ENCODE peak calls at places on chromosomes 4 and X, in six cellular contexts. Y is suprapubic skin, Z is GM12891, A is HCT116, H is K562, P is sigmoid colon. L is an unnamed sample.

GRCh38 chr4:1208970-1209704 is 36.8 kb upstream of the SPON2 start:
- DNase-seq in Y (peak; percentile 65), Z (no peak), A (no peak), H (no peak), P (peak; percentile 73), L (no peak)

GRCh38 chrX:41240504-41240903 is 93.5 kb upstream of the DDX3X start:
- DNase-seq in Y (no peak), Z (no peak), A (no peak), H (no peak), P (no peak), L (no peak)

GRCh38 chrX:97310373-97310772 is 426.7 kb downstream of the RPA4 start:
- DNase-seq in Y (no peak), Z (no peak), A (no peak), H (peak; percentile 3), P (no peak), L (no peak)

GRCh38 chrX:48918303-48918643 is 551 bp downstream of the PIM2 start:
- DNase-seq in Y (no peak), Z (no peak), A (no peak), H (no peak), P (no peak), L (no peak)

GRCh38 chrX:11341274-11342256 is 48.4 kb downstream of the AMELX start:
- DNase-seq in Y (peak; percentile 83), Z (no peak), A (no peak), H (peak; percentile 86), P (peak; percentile 82), L (peak; percentile 90)

GRCh38 chr4:64359496-64359895 is 49.8 kb downstream of the TECRL start:
- DNase-seq in Y (no peak), Z (no peak), A (no peak), H (no peak), P (no peak), L (no peak)

GRCh38 chr4:84750260-84750955 is 167.5 kb downstream of the CDS1 start:
- DNase-seq in Y (no peak), Z (peak; percentile 16), A (peak; percentile 12), H (peak; percentile 47), P (no peak), L (no peak)

GRCh38 chr4:167100120-167100519 is 134.2 kb downstream of the SPOCK3 start:
- DNase-seq in Y (no peak), Z (no peak), A (no peak), H (no peak), P (no peak), L (no peak)

GRCh38 chr4:87465739-87466366 is 43.5 kb downstream of the NUDT9 start:
- DNase-seq in Y (no peak), Z (no peak), A (peak; percentile 38), H (peak; percentile 60), P (no peak), L (no peak)

GRCh38 chr4:40843696-40844095 is 93.9 kb downstream of the NSUN7 start:
- DNase-seq in Y (no peak), Z (no peak), A (no peak), H (peak; percentile 21), P (peak; percentile 7), L (no peak)

GRCh38 chr4:176755001-176755400 is 37.7 kb downstream of the VEGFC start:
- DNase-seq in Y (no peak), Z (no peak), A (no peak), H (no peak), P (no peak), L (no peak)

GRCh38 chrX:100297732-100298131 is 112.3 kb downstream of the PCDH19 start:
- DNase-seq in Y (no peak), Z (no peak), A (no peak), H (no peak), P (no peak), L (no peak)

GRCh38 chr4:102826890-102827673 is at the start of gene UBE2D3:
- DNase-seq in Y (peak; percentile 98), Z (peak; percentile 30), A (peak; percentile 92), H (peak; percentile 94), P (peak; percentile 99), L (peak; percentile 98)
- TF ChIP-seq POLR2A in Y (peak; percentile 95), Z (no peak), A (peak; percentile 67), H (peak; percentile 94), P (peak; percentile 59), L (peak; percentile 88)

GRCh38 chr4:48906283-48907173 is at the start of gene OCIAD2:
- DNase-seq in Y (peak; percentile 68), Z (peak; percentile 71), A (peak; percentile 55), H (no peak), P (peak; percentile 69), L (no peak)
- TF ChIP-seq POLR2AphosphoS5 in Y (no peak), Z (peak; percentile 57), A (peak; percentile 81), H (no peak), P (peak; percentile 28), L (peak; percentile 12)

DNA sequence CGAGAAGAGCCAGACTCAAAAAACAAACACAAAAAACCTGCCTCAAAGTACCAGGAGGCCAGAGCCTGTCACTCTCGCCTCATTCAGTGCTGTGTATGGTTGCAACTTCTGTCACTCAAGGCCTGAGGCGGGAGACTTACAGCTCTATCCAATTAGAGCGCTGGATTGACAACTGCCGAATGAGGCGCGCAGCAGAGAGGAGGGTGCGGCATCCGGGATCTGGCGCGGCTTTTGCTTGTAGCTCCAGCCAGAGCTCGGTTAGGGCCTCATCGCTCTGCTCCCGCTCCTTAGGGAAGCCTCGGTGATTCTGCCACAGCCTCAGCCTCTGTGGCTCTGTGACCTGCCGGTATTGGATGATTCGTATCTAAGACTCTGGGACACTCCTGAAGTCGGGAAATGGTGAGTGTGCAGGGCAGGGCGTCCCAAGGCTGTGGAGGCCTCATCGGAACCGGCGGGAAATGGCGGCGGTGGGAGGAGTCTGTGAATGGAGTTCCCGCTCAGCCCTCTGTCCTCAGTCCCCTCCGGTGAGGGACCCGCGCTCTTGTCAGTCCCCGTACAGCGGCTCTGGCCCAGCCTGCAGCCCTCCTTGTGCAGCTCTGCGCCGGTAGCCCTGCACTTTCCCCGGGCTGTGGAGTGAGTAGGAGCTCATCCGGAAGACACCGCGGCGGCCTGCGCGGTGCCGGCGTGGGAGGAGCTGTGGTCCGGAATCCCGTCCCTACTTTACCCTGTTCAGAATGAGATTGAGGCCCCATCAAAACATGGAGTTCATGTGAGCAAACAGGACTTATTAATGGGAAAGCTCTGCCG is at the start of gene ZNF718:
- DNase-seq in Y (peak; percentile 96), Z (peak; percentile 76), A (no peak), H (peak; percentile 92), P (peak; percentile 97), L (peak; percentile 98)
- TF ChIP-seq POLR2A in Y (peak; percentile 55), Z (peak; percentile 95), A (no peak), H (peak; percentile 92), P (peak; percentile 72), L (no peak)

GRCh38 chrX:28876901-28877300 is 289.7 kb downstream of the IL1RAPL1 start:
- DNase-seq in Y (no peak), Z (no peak), A (no peak), H (no peak), P (no peak), L (no peak)
- TF ChIP-seq POLR2AphosphoS5 in Y (no peak), Z (no peak), A (no peak), H (no peak), P (no peak), L (no peak)

DNA sequence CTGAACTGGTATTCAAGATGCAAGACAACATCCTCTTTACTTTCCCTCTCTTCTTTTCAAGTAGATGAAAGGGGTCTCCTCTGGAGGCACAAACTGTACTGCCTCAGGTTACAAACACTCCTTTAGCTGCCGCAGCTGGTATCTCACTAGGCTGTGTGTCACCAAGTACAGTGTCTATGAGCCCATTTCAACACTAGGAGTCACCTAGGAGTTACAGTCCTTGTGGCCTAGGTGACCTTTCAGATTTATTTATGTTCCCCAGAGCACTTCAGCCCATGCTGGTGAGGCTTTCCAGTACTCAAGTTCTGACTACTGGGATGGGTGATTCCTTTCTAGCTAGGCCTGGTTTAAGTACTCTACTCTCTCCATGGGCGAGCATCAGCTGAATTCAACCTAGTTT is 32.4 kb upstream of the TMLHE start:
- DNase-seq in Y (no peak), Z (no peak), A (no peak), H (no peak), P (no peak), L (no peak)
- TF ChIP-seq POLR2A in Y (no peak), Z (no peak), A (no peak), H (no peak), P (no peak), L (no peak)

GRCh38 chr4:74121643-74122579 is 22.9 kb upstream of the CXCL2 start:
- DNase-seq in Y (no peak), Z (no peak), A (no peak), H (no peak), P (no peak), L (no peak)

GRCh38 chr4:74123065-74123728 is 24.2 kb upstream of the CXCL2 start:
- DNase-seq in Y (no peak), Z (no peak), A (no peak), H (no peak), P (no peak), L (no peak)

GRCh38 chr4:74125072-74125471 is 26.1 kb upstream of the CXCL2 start:
- DNase-seq in Y (no peak), Z (no peak), A (no peak), H (no peak), P (no peak), L (no peak)

DNA sequence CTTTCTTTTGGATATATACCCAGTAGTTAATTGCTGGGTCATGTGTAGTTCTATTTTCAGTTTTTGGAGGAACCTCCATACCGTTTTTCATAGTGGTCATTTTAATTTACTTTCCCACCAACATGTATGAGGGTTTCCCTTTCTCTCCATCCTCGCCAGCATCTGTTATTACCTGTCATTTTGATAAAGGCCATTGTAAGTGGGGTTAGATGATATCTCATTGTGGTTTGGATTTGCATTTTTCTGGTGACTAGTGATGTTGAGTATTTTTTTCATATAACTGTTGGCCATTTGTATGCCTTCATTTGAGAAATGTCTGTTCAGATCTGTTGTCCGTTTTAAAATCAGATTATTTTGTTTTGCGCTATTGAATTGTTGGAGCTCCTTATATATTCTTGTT is 28.8 kb upstream of the CXCL2 start:
- DNase-seq in Y (no peak), Z (no peak), A (no peak), H (no peak), P (no peak), L (no peak)
- TF ChIP-seq POLR2AphosphoS5 in Y (no peak), Z (no peak), A (no peak), H (no peak), P (no peak), L (no peak)

GRCh38 chr4:185535818-185536729 is 767 bp upstream of the PDLIM3 start:
- DNase-seq in Y (no peak), Z (no peak), A (no peak), H (no peak), P (peak; percentile 88), L (peak; percentile 39)
- TF ChIP-seq POLR2A in Y (no peak), Z (no peak), A (no peak), H (no peak), P (no peak), L (peak; percentile 39)

GRCh38 chr4:161356351-161356750 is 807.4 kb downstream of the FSTL5 start:
- DNase-seq in Y (no peak), Z (no peak), A (no peak), H (no peak), P (no peak), L (no peak)

DNA sequence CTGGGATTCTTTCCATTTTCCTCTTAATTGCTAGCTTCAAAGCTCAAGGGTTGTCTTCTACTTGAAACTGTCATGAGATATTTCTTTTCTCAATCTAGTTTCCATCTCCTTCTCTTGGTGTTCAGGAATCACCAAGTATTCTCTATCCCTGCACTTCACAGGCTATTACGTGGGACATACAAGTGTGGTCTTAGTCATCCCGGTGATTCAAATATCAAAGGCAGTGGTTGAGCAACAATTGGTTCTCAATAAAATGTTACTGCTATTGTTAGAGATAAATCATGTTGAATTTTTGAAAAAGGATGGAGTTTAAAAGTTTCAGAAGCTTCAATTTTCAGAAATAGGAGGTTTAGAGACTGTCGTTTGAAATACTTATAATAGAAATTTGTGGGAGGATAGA is 812.9 kb downstream of the FSTL5 start:
- DNase-seq in Y (no peak), Z (no peak), A (no peak), H (no peak), P (no peak), L (no peak)
- TF ChIP-seq POLR2AphosphoS5 in Y (no peak), Z (no peak), A (no peak), H (no peak), P (no peak), L (no peak)